ENCODE peak calls at places on chromosomes 7 and 10, in six cellular contexts. One of them, this sample, is unnamed.

GRCh38 chr7:76037310-76037709 is 10.5 kb downstream of the STYXL1 start:
- DNase-seq in IMR-90: peak
- DNase-seq in progenitor cell of endocrine pancreas: no peak
- DNase-seq in psoas muscle: peak
- DNase-seq in RWPE1: no peak
- DNase-seq in choroid plexus epithelial cell: peak
- DNase-seq in this sample: no peak

GRCh38 chr10:123295644-123296043 is 141.4 kb downstream of the BUB3 start:
- DNase-seq in progenitor cell of endocrine pancreas: no peak
- DNase-seq in choroid plexus epithelial cell: no peak
- DNase-seq in RWPE1: no peak
- DNase-seq in IMR-90: no peak
- DNase-seq in psoas muscle: no peak
- DNase-seq in this sample: no peak

GRCh38 chr10:133388973-133389818 is 4.8 kb upstream of the MTG1 start:
- DNase-seq in IMR-90: no peak
- DNase-seq in RWPE1: no peak
- DNase-seq in progenitor cell of endocrine pancreas: no peak
- DNase-seq in psoas muscle: no peak
- DNase-seq in choroid plexus epithelial cell: no peak
- DNase-seq in this sample: no peak

GRCh38 chr10:97024181-97025073 is 161.3 kb downstream of the SLIT1 start:
- DNase-seq in IMR-90: peak
- DNase-seq in psoas muscle: peak
- DNase-seq in choroid plexus epithelial cell: peak
- DNase-seq in RWPE1: peak
- DNase-seq in progenitor cell of endocrine pancreas: no peak
- DNase-seq in this sample: no peak

GRCh38 chr10:127300868-127301321 is 104.5 kb upstream of the INSYN2A start:
- DNase-seq in choroid plexus epithelial cell: no peak
- DNase-seq in progenitor cell of endocrine pancreas: no peak
- DNase-seq in psoas muscle: no peak
- DNase-seq in IMR-90: no peak
- DNase-seq in RWPE1: no peak
- DNase-seq in this sample: no peak

GRCh38 chr7:14834456-14834855 is 68.1 kb downstream of the DGKB start:
- DNase-seq in progenitor cell of endocrine pancreas: no peak
- DNase-seq in RWPE1: no peak
- DNase-seq in psoas muscle: no peak
- DNase-seq in IMR-90: peak
- DNase-seq in choroid plexus epithelial cell: peak
- DNase-seq in this sample: no peak

GRCh38 chr10:124114696-124115095 is 21.3 kb upstream of the CHST15 start:
- DNase-seq in RWPE1: no peak
- DNase-seq in choroid plexus epithelial cell: no peak
- DNase-seq in progenitor cell of endocrine pancreas: no peak
- DNase-seq in psoas muscle: no peak
- DNase-seq in IMR-90: no peak
- DNase-seq in this sample: no peak

GRCh38 chr7:73932364-73932763 is 71.4 kb downstream of the TMEM270 start:
- DNase-seq in IMR-90: peak
- DNase-seq in progenitor cell of endocrine pancreas: no peak
- DNase-seq in psoas muscle: no peak
- DNase-seq in choroid plexus epithelial cell: no peak
- DNase-seq in RWPE1: no peak
- DNase-seq in this sample: no peak

GRCh38 chr10:88095291-88095721 is 231.9 kb downstream of the PTEN start:
- DNase-seq in IMR-90: peak
- DNase-seq in progenitor cell of endocrine pancreas: no peak
- DNase-seq in psoas muscle: no peak
- DNase-seq in RWPE1: peak
- DNase-seq in choroid plexus epithelial cell: no peak
- DNase-seq in this sample: no peak

GRCh38 chr7:94701555-94701973 is 45.6 kb upstream of the SGCE start:
- DNase-seq in IMR-90: peak
- DNase-seq in RWPE1: peak
- DNase-seq in choroid plexus epithelial cell: peak
- DNase-seq in progenitor cell of endocrine pancreas: no peak
- DNase-seq in psoas muscle: no peak
- DNase-seq in this sample: peak

GRCh38 chr10:42790835-42791234 is 8.2 kb downstream of the BMS1 start:
- DNase-seq in RWPE1: no peak
- DNase-seq in progenitor cell of endocrine pancreas: no peak
- DNase-seq in choroid plexus epithelial cell: peak
- DNase-seq in IMR-90: peak
- DNase-seq in psoas muscle: no peak
- DNase-seq in this sample: no peak

GRCh38 chr7:104551226-104551625 is 222.8 kb downstream of the LHFPL3 start:
- DNase-seq in RWPE1: no peak
- DNase-seq in psoas muscle: no peak
- DNase-seq in progenitor cell of endocrine pancreas: no peak
- DNase-seq in IMR-90: no peak
- DNase-seq in choroid plexus epithelial cell: no peak
- DNase-seq in this sample: no peak

GRCh38 chr7:157869793-157870192 is 533.0 kb downstream of the DNAJB6 start:
- DNase-seq in IMR-90: no peak
- DNase-seq in psoas muscle: no peak
- DNase-seq in progenitor cell of endocrine pancreas: no peak
- DNase-seq in RWPE1: no peak
- DNase-seq in choroid plexus epithelial cell: no peak
- DNase-seq in this sample: no peak

GRCh38 chr10:118373786-118374185 is 31.7 kb upstream of the FAM204A start:
- DNase-seq in IMR-90: peak
- DNase-seq in psoas muscle: no peak
- DNase-seq in RWPE1: peak
- DNase-seq in progenitor cell of endocrine pancreas: no peak
- DNase-seq in choroid plexus epithelial cell: peak
- DNase-seq in this sample: no peak

GRCh38 chr7:105675873-105676484 is 94.7 kb upstream of the EFCAB10 start:
- DNase-seq in progenitor cell of endocrine pancreas: no peak
- DNase-seq in RWPE1: no peak
- DNase-seq in choroid plexus epithelial cell: no peak
- DNase-seq in psoas muscle: no peak
- DNase-seq in IMR-90: no peak
- DNase-seq in this sample: no peak

GRCh38 chr7:156095908-156096539 is 283.8 kb upstream of the SHH start:
- DNase-seq in RWPE1: no peak
- DNase-seq in choroid plexus epithelial cell: no peak
- DNase-seq in progenitor cell of endocrine pancreas: no peak
- DNase-seq in psoas muscle: no peak
- DNase-seq in IMR-90: no peak
- DNase-seq in this sample: no peak

GRCh38 chr10:329361-330099 is 194.3 kb downstream of the ZMYND11 start:
- DNase-seq in IMR-90: peak
- DNase-seq in RWPE1: peak
- DNase-seq in choroid plexus epithelial cell: peak
- DNase-seq in progenitor cell of endocrine pancreas: no peak
- DNase-seq in psoas muscle: peak
- DNase-seq in this sample: no peak

GRCh38 chr7:82204694-82205093 is 238.9 kb downstream of the CACNA2D1 start:
- DNase-seq in IMR-90: peak
- DNase-seq in choroid plexus epithelial cell: peak
- DNase-seq in psoas muscle: peak
- DNase-seq in RWPE1: no peak
- DNase-seq in progenitor cell of endocrine pancreas: no peak
- DNase-seq in this sample: no peak

GRCh38 chr7:22653981-22654380 is 73.0 kb upstream of the IL6 start:
- DNase-seq in psoas muscle: no peak
- DNase-seq in progenitor cell of endocrine pancreas: no peak
- DNase-seq in choroid plexus epithelial cell: no peak
- DNase-seq in RWPE1: no peak
- DNase-seq in IMR-90: no peak
- DNase-seq in this sample: no peak

GRCh38 chr7:112749775-112750174 is 40.4 kb downstream of the TMEM168 start:
- DNase-seq in psoas muscle: no peak
- DNase-seq in progenitor cell of endocrine pancreas: no peak
- DNase-seq in RWPE1: no peak
- DNase-seq in IMR-90: no peak
- DNase-seq in choroid plexus epithelial cell: no peak
- DNase-seq in this sample: no peak

GRCh38 chr7:124874644-124875163 is 54.9 kb downstream of the POT1 start:
- DNase-seq in progenitor cell of endocrine pancreas: no peak
- DNase-seq in IMR-90: no peak
- DNase-seq in psoas muscle: no peak
- DNase-seq in RWPE1: no peak
- DNase-seq in choroid plexus epithelial cell: no peak
- DNase-seq in this sample: no peak

DNA sequence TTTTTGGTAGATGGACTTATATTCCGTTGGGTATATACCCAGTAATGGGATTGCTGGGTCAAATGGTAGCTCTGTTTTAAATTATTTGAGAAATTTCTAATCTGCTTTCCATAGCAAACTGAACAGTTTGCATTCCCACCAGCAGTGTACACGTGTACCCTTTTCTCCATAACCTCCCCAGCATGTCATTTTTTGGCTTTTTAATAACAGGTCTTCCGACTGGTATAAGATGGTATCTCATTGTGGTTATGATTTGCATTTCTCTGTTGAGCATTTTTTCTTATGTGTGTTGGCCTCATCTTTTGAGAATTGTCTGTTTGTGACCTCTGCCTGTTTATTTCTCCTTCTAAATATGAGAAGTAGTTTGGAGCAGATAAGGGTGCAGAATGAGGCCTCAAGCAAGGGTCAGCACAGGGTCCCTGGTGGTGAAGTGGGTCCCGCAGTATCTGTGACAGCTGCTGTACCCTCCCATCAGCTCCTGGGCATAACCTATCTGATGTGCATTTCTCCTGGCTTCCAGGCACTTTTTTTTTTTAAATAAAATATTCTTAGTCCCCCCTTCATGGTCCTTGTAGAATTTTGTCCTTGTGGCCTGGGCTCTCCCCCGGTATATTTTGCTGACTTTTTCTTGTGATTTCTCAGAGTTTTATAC is 73.5 kb downstream of the PROSER2 start:
- DNase-seq in IMR-90: no peak
- DNase-seq in psoas muscle: no peak
- DNase-seq in progenitor cell of endocrine pancreas: no peak
- DNase-seq in RWPE1: no peak
- DNase-seq in choroid plexus epithelial cell: no peak
- DNase-seq in this sample: no peak
- TF ChIP-seq CTCF in IMR-90: no peak
- TF ChIP-seq CTCF in psoas muscle: no peak
- TF ChIP-seq CTCF in progenitor cell of endocrine pancreas: no peak
- TF ChIP-seq CTCF in RWPE1: no peak
- TF ChIP-seq CTCF in choroid plexus epithelial cell: no peak
- TF ChIP-seq CTCF in this sample: no peak

GRCh38 chr7:79298145-79298760 is 155.2 kb downstream of the MAGI2 start:
- DNase-seq in progenitor cell of endocrine pancreas: no peak
- DNase-seq in psoas muscle: no peak
- DNase-seq in choroid plexus epithelial cell: peak
- DNase-seq in IMR-90: peak
- DNase-seq in RWPE1: no peak
- DNase-seq in this sample: peak
- TF ChIP-seq CTCF in progenitor cell of endocrine pancreas: peak
- TF ChIP-seq CTCF in psoas muscle: peak
- TF ChIP-seq CTCF in choroid plexus epithelial cell: peak
- TF ChIP-seq CTCF in IMR-90: peak
- TF ChIP-seq CTCF in RWPE1: peak
- TF ChIP-seq CTCF in this sample: peak

GRCh38 chr10:13613519-13613918 is 26.8 kb downstream of the PRPF18 start:
- DNase-seq in IMR-90: peak
- DNase-seq in choroid plexus epithelial cell: peak
- DNase-seq in RWPE1: peak
- DNase-seq in psoas muscle: no peak
- DNase-seq in progenitor cell of endocrine pancreas: no peak
- DNase-seq in this sample: no peak
- TF ChIP-seq CTCF in IMR-90: peak
- TF ChIP-seq CTCF in choroid plexus epithelial cell: peak
- TF ChIP-seq CTCF in RWPE1: no peak
- TF ChIP-seq CTCF in psoas muscle: peak
- TF ChIP-seq CTCF in progenitor cell of endocrine pancreas: peak
- TF ChIP-seq CTCF in this sample: no peak

DNA sequence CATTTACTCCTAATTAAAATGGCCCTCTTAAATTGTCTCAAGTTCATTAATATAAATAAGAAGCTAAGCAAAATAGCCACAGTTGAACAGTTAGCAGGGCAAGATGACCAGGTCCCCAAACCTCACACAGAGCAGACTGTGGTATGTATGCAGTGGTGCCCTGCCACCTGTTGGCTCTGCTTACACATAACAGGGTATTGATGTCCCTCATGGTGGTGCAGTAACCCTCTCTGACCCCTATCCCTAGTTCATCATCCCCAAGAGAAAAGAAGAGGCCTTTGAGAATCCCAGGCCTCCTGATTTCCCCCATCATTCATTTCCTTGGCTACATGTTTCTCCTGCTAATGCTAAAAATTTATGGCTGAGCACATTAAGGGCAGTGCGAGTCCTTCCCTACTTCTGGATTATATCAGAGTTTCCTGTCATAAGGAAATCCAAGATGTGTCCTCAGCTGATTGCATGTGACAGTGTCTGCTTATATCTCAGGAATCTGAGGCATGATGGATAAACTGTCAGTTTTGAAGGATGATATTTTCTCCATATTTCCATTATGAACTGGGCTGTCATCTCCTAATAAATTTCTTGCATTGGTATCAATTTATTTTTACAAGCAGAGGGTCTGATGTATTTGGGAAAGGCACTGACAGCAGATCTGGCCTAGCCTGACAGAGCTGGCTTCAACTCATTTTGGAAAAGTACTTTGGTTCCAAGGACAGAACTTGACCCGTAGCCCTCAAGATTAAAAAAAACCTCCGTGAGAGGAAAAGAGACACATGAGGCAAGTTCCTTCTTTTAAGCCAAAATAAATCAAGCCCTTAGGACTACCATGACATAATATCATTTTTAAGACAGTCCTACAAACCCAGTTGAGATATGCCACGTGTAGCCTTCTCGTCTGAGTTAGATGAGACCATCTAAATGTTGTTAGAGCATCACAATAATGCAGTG is 880.6 kb downstream of the LRMDA start:
- DNase-seq in choroid plexus epithelial cell: peak
- DNase-seq in IMR-90: no peak
- DNase-seq in RWPE1: peak
- DNase-seq in psoas muscle: no peak
- DNase-seq in progenitor cell of endocrine pancreas: no peak
- DNase-seq in this sample: peak
- TF ChIP-seq CTCF in choroid plexus epithelial cell: peak
- TF ChIP-seq CTCF in IMR-90: peak
- TF ChIP-seq CTCF in RWPE1: peak
- TF ChIP-seq CTCF in psoas muscle: peak
- TF ChIP-seq CTCF in progenitor cell of endocrine pancreas: peak
- TF ChIP-seq CTCF in this sample: peak

GRCh38 chr10:98332623-98333269 is 64.8 kb upstream of the LOXL4 start:
- DNase-seq in IMR-90: peak
- DNase-seq in choroid plexus epithelial cell: no peak
- DNase-seq in progenitor cell of endocrine pancreas: no peak
- DNase-seq in psoas muscle: no peak
- DNase-seq in RWPE1: no peak
- DNase-seq in this sample: no peak

GRCh38 chr10:98328640-98329039 is 60.6 kb upstream of the LOXL4 start:
- DNase-seq in psoas muscle: no peak
- DNase-seq in IMR-90: no peak
- DNase-seq in progenitor cell of endocrine pancreas: no peak
- DNase-seq in RWPE1: no peak
- DNase-seq in choroid plexus epithelial cell: no peak
- DNase-seq in this sample: no peak

GRCh38 chr10:98326621-98327027 is 58.6 kb upstream of the LOXL4 start:
- DNase-seq in progenitor cell of endocrine pancreas: no peak
- DNase-seq in psoas muscle: no peak
- DNase-seq in RWPE1: no peak
- DNase-seq in IMR-90: no peak
- DNase-seq in choroid plexus epithelial cell: no peak
- DNase-seq in this sample: no peak

GRCh38 chr10:98328163-98328562 is 60.2 kb upstream of the LOXL4 start:
- DNase-seq in psoas muscle: no peak
- DNase-seq in choroid plexus epithelial cell: no peak
- DNase-seq in RWPE1: no peak
- DNase-seq in progenitor cell of endocrine pancreas: no peak
- DNase-seq in IMR-90: no peak
- DNase-seq in this sample: no peak

GRCh38 chr10:98331888-98332287 is 63.9 kb upstream of the LOXL4 start:
- DNase-seq in choroid plexus epithelial cell: no peak
- DNase-seq in IMR-90: no peak
- DNase-seq in RWPE1: no peak
- DNase-seq in progenitor cell of endocrine pancreas: no peak
- DNase-seq in psoas muscle: no peak
- DNase-seq in this sample: no peak
- TF ChIP-seq CTCF in choroid plexus epithelial cell: peak
- TF ChIP-seq CTCF in IMR-90: peak
- TF ChIP-seq CTCF in RWPE1: no peak
- TF ChIP-seq CTCF in progenitor cell of endocrine pancreas: peak
- TF ChIP-seq CTCF in psoas muscle: peak
- TF ChIP-seq CTCF in this sample: peak